ENCODE peak calls at places on chromosome 21, in ten cellular contexts. O is suprapubic skin; S is lower lobe of right lung; B is K562; U is CD8-positive, alpha-beta memory T cell; P is adrenal gland; T is osteoblast; F is MM.1S; C is A549; G is Caco-2. E is an unnamed sample. For H3K4me1 and H3K9me3, the result is how much of the 10 kb centered on the place peaks cover.

GRCh38 chr21:46401186-46401910 is 57.3 kb upstream of the DIP2A start:
- DNase-seq in C (no peak), B (no peak), F (no peak), U (no peak), T (peak), O (no peak), G (no peak), P (no peak), S (peak), E (no peak)

GRCh38 chr21:36163780-36164426 is 7.3 kb downstream of the DOP1B start:
- DNase-seq in B (no peak), S (no peak), G (no peak), P (no peak), T (no peak), C (no peak), F (no peak), O (no peak), U (no peak), E (no peak)

GRCh38 chr21:26572668-26573381 is at the start of gene CYYR1:
- DNase-seq in U (no peak), G (no peak), S (peak), C (no peak), F (no peak), B (no peak), T (peak), O (no peak), P (peak), E (peak)

GRCh38 chr21:41684381-41685245 is 82.2 kb downstream of the RIPK4 start:
- DNase-seq in F (no peak), G (peak), B (no peak), U (no peak), T (peak), S (no peak), O (no peak), C (peak), P (no peak), E (no peak)

GRCh38 chr21:15722591-15723324 is 7.0 kb upstream of the USP25 start:
- DNase-seq in O (no peak), U (no peak), P (no peak), S (no peak), C (no peak), F (no peak), G (peak), T (no peak), B (no peak), E (no peak)

GRCh38 chr21:35053356-35054096 is 4.4 kb upstream of the RUNX1 start:
- DNase-seq in C (no peak), B (no peak), G (no peak), P (no peak), O (no peak), U (no peak), T (no peak), S (no peak), F (no peak), E (no peak)

GRCh38 chr21:46253610-46254124 is 25.1 kb upstream of the LSS start:
- DNase-seq in C (no peak), T (no peak), G (no peak), F (no peak), P (no peak), B (peak), S (no peak), U (peak), O (no peak), E (no peak)

GRCh38 chr21:18499761-18500376 is 96.3 kb upstream of the TMPRSS15 start:
- DNase-seq in S (no peak), T (no peak), O (no peak), U (no peak), G (peak), C (no peak), P (peak), B (peak), F (peak), E (peak)

GRCh38 chr21:36282568-36283230 is 37.3 kb upstream of the MORC3 start:
- DNase-seq in S (no peak), T (no peak), U (no peak), C (no peak), F (no peak), O (no peak), B (no peak), P (no peak), G (no peak), E (no peak)

GRCh38 chr21:37006243-37006520 is 320 bp upstream of the RIPPLY3 start:
- DNase-seq in P (no peak), F (no peak), U (no peak), S (no peak), T (no peak), O (no peak), G (no peak), B (no peak), C (no peak), E (no peak)

GRCh38 chr21:43352568-43353281 is 74.2 kb downstream of the SIK1 start:
- DNase-seq in C (no peak), O (no peak), S (no peak), U (no peak), F (peak), P (no peak), B (peak), G (peak), T (no peak), E (peak)
- H3K4me1 ChIP-seq in C (under half), O (under half), S (under half), U (under half), F (under half), P (under half), B (under half), G (under half), T (under half), E (under half)

DNA sequence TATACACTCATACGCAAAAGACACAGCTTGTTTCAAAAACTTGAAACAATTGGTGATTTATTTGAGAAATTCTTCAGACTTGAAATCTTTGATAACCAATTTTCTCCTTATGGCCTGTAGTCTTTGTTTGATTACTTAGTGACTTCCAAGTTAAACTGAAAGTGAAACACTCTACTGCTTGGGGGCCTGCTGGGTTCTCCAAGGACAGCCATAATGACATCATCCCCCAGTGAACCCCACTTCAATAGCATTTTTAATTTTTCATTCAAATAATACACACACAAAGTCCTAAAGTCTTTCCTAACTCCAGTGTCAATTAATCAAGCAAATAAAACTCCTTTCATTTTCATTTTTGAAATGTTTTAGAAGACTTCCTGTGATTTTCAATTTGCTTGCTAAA is 59.2 kb downstream of the KRTAP19-8 start:
- DNase-seq in O (no peak), C (no peak), B (no peak), F (peak), S (no peak), U (peak), T (no peak), P (no peak), G (no peak), E (no peak)
- H3K4me3 ChIP-seq in O (no peak), C (no peak), B (no peak), F (peak), S (no peak), U (peak), T (no peak), P (no peak), G (no peak), E (no peak)

DNA sequence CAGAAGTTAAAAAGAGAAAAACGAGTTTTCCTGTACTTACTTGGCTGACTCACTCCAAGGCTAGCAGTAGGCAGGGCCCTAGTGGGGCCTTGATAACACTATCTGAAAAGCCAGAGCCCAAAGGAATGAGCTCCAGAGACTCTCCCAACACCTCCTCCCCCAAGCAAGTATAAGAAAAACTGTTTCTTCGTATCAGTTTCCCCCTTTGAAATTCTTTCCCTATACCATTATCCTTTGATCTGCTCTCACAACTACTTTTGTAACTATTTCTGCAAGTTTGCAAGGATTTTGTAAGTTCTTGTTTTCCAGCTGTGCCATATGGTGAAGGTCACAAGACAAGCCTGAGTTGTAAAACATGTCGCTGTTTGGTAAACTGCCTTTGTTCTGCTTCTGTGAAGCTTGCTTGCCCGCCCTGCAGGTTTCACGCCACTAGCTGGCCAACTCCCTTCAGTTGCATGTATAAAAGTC is 36.5 kb upstream of the KCNJ15 start:
- DNase-seq in T (peak), P (no peak), B (peak), U (no peak), G (no peak), S (no peak), O (no peak), F (no peak), C (no peak), E (no peak)
- H3K9me3 ChIP-seq in T (under half), P (under half), B (under half), U (under half), G (under half), S (under half), O (under half), F (under half), C (half or more), E (under half)

GRCh38 chr21:43910460-43910859 is 45.4 kb downstream of the AGPAT3 start:
- DNase-seq in P (no peak), F (no peak), S (no peak), U (no peak), G (no peak), O (no peak), C (no peak), T (peak), B (peak), E (no peak)

GRCh38 chr21:43912910-43913309 is 47.9 kb downstream of the AGPAT3 start:
- DNase-seq in C (no peak), O (no peak), F (no peak), T (peak), P (no peak), S (no peak), U (no peak), G (no peak), B (no peak), E (no peak)

GRCh38 chr21:43909736-43910455 is 44.9 kb downstream of the AGPAT3 start:
- DNase-seq in P (no peak), U (no peak), O (no peak), C (no peak), F (no peak), G (no peak), T (peak), S (no peak), B (peak), E (no peak)

GRCh38 chr21:43911935-43912487 is 47.0 kb downstream of the AGPAT3 start:
- DNase-seq in B (no peak), O (no peak), P (no peak), S (no peak), T (peak), U (no peak), C (no peak), F (no peak), G (no peak), E (no peak)

DNA sequence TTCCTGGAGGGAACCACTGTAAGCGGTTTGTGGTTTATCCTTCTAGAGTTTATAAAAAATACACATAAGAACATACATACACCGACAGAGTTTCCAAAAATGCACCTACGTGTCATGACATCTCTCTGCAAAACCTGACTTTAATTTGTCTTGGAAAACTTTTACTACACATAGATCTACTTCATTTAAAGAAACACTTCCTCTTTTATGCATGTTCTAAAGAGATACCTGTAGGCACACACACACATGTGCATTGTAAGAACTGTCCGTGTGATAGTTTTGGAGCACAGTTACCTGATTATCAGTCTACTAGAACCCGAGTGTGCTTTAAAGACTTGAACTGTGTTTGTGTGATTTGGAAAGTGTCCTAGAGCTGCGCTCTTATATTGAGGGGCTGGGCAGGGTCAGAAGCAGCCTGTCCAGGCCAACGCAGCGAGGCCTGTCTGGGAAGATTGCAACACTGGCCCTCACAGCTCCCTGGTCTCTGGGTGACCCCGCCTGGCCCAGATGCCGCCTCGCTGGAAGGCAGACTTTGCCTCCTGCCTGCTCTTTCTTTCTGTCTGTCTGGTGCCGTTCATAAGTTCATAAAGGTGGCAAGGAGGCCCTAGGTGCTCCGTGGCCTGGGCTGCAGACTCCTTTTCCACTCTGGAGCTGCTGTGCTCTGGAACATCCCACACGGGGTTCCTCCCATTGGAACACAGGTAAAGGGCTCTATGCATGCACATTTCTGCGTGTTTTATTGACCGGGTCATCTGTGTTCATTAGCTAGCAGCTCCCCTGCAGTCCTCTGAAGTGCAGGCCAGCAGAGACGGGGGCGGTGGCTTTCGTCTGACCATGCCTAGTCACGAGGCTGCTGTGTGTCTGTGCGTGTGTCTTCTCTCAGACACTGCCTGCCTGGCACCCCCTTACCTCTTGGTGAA is 46.3 kb downstream of the AGPAT3 start:
- DNase-seq in G (no peak), F (no peak), S (peak), O (no peak), P (no peak), C (no peak), U (no peak), B (no peak), T (peak), E (no peak)
- H3K4me1 ChIP-seq in G (under half), F (under half), S (under half), O (under half), P (under half), C (under half), U (under half), B (under half), T (under half), E (under half)

GRCh38 chr21:24716306-24716918 is 890.9 kb downstream of the MRPL39 start:
- DNase-seq in T (no peak), G (no peak), O (no peak), B (no peak), C (no peak), P (no peak), F (no peak), U (no peak), S (no peak), E (no peak)
- H3K4me3 ChIP-seq in T (no peak), G (no peak), O (no peak), B (no peak), C (no peak), P (no peak), F (no peak), U (no peak), S (no peak), E (no peak)

GRCh38 chr21:30257773-30258172 is 25.0 kb downstream of the KRTAP24-1 start:
- DNase-seq in G (no peak), S (no peak), O (no peak), F (no peak), B (peak), U (no peak), C (no peak), T (peak), P (peak), E (no peak)

GRCh38 chr21:30251781-30252180 is 31.0 kb downstream of the KRTAP24-1 start:
- DNase-seq in B (no peak), T (no peak), G (no peak), C (no peak), P (no peak), S (no peak), U (no peak), O (no peak), F (no peak), E (no peak)

GRCh38 chr21:30255679-30256078 is 27.1 kb downstream of the KRTAP24-1 start:
- DNase-seq in T (peak), C (no peak), O (no peak), U (no peak), G (no peak), S (no peak), B (no peak), P (no peak), F (no peak), E (no peak)

GRCh38 chr21:30256100-30256499 is 26.6 kb downstream of the KRTAP24-1 start:
- DNase-seq in G (no peak), T (no peak), F (no peak), P (no peak), S (no peak), B (no peak), C (no peak), U (no peak), O (no peak), E (no peak)
- H3K9me3 ChIP-seq in G (under half), T (under half), F (under half), P (under half), S (under half), B (under half), C (under half), U (under half), O (under half), E (under half)

GRCh38 chr21:29316029-29316742 is 17.5 kb downstream of the BACH1 start:
- DNase-seq in G (no peak), U (no peak), B (peak), P (no peak), S (no peak), T (no peak), F (no peak), O (no peak), C (no peak), E (no peak)

GRCh38 chr21:29315155-29315749 is 16.5 kb downstream of the BACH1 start:
- DNase-seq in F (no peak), G (no peak), S (no peak), U (no peak), B (no peak), C (no peak), O (no peak), T (no peak), P (no peak), E (no peak)

GRCh38 chr21:29311802-29312201 is 13.1 kb downstream of the BACH1 start:
- DNase-seq in C (no peak), S (no peak), G (no peak), U (no peak), F (no peak), O (no peak), T (no peak), P (no peak), B (no peak), E (no peak)

GRCh38 chr21:29316806-29317205 is 18.1 kb downstream of the BACH1 start:
- DNase-seq in P (no peak), S (no peak), C (no peak), B (no peak), U (no peak), T (no peak), O (no peak), G (no peak), F (no peak), E (no peak)

DNA sequence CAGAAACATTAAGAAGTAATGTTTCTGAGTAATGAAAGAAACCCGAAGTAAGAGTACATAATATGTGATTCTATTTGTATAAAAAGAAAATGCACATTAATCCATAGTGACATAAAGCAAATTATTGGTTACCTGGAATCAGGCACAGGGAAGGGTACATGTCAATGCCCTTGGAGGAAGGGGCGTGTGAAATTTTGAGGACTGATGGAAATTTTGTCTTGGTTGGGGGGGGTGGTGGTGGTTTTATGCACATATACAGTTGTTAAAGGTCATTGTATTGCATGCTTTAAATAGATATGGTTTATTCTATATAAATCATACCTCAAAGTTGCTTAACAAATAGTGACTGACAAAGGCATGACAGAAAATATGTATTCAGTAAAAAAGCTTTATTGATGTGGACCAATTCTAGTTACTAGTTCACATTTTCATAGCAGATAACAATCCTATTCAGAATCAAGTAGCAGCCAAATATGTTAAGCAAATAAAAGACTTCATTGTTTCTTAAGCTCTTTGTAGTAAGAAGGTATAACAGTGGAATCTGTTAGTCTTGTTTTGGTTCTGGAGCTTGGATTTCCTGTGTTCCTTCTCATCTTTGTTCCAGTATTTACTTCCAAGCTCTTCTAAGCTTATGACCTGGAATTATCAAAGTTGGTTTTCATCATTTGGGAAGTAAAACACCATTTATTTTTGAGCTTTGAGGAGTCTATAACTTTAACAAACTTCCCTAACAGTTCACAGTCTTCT is 15.1 kb downstream of the BACH1 start:
- DNase-seq in O (no peak), U (no peak), B (no peak), C (no peak), S (no peak), G (no peak), P (no peak), T (no peak), F (no peak), E (no peak)
- H3K4me1 ChIP-seq in O (under half), U (under half), B (half or more), C (under half), S (half or more), G (under half), P (under half), T (half or more), F (under half), E (under half)

GRCh38 chr21:31136891-31137290 is 98.6 kb upstream of the KRTAP19-8 start:
- DNase-seq in G (no peak), O (no peak), T (no peak), S (no peak), U (no peak), P (peak), B (no peak), C (no peak), F (no peak), E (peak)
- H3K4me3 ChIP-seq in G (no peak), O (no peak), T (peak), S (no peak), U (no peak), P (no peak), B (no peak), C (no peak), F (no peak), E (no peak)

GRCh38 chr21:8992731-8993174 is 1528.6 kb upstream of the TPTE start:
- DNase-seq in F (no peak), B (peak), G (no peak), U (no peak), S (no peak), P (no peak), O (no peak), C (no peak), T (peak), E (no peak)

GRCh38 chr21:8991968-8992621 is 1529.3 kb upstream of the TPTE start:
- DNase-seq in G (no peak), S (no peak), U (no peak), C (no peak), T (peak), B (no peak), F (no peak), P (no peak), O (no peak), E (no peak)

GRCh38 chr21:8993943-8994639 is 1527.3 kb upstream of the TPTE start:
- DNase-seq in B (no peak), P (no peak), U (no peak), F (no peak), T (peak), S (no peak), O (no peak), G (no peak), C (no peak), E (no peak)

GRCh38 chr21:8994640-8995511 is 1526.5 kb upstream of the TPTE start:
- DNase-seq in S (no peak), C (no peak), G (no peak), F (no peak), U (no peak), P (no peak), B (peak), T (peak), O (no peak), E (no peak)

DNA sequence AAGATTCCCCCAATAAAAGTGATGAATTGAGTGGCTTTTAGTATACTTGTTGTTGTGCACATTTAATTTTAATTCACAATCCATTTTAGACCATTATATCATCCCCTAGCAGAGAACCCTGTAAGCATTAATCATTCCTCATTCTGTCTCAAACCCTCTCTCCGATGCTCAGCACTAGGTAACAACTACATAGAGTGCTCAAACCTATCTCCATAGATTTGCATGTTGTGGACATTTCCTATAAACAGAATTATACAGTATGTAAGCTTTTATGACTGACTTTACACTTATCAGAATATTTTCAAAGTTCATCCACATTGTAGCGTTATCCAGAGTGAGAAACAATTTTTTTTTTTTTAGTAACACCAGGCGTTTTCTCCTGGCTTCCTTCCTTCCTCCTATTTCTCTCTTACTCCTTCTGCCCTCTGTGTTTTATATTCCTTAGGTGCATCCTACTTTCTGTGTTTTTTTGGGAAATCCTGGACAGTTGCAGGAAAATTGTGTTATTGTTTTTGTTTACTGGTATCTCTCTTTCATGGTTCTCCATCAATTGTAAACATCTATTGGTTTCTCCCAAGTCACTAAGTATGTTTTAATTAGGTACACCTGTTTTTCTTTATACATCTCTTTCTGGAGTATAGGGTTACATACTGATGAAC is 1528.0 kb upstream of the TPTE start:
- DNase-seq in G (no peak), C (no peak), O (no peak), F (no peak), S (no peak), T (peak), B (no peak), P (no peak), U (no peak), E (no peak)
- H3K9me3 ChIP-seq in G (under half), C (under half), O (under half), F (under half), S (under half), T (under half), B (under half), P (under half), U (under half), E (under half)

E was measured in HAP-1.